ENCODE peak calls at places on chromosomes 7 and 10, in eight cellular contexts. One of them, this sample, is unnamed.

GRCh38 chr7:92422926-92423325 is 24.4 kb upstream of the GATAD1 start:
- DNase-seq in PC-3: no peak
- DNase-seq in testis: no peak
- DNase-seq in ovary: no peak
- DNase-seq in brain microvascular endothelial cell: no peak
- DNase-seq in A549: no peak
- DNase-seq in fibroblast of pulmonary artery: no peak
- DNase-seq in mammary epithelial cell: no peak
- DNase-seq in this sample: no peak

GRCh38 chr7:26865094-26865388 is 651 bp upstream of the SKAP2 start:
- DNase-seq in PC-3: no peak
- DNase-seq in testis: no peak
- DNase-seq in ovary: no peak
- DNase-seq in brain microvascular endothelial cell: no peak
- DNase-seq in A549: no peak
- DNase-seq in fibroblast of pulmonary artery: no peak
- DNase-seq in mammary epithelial cell: no peak
- DNase-seq in this sample: no peak

GRCh38 chr10:49735848-49736563 is 26.1 kb downstream of the OGDHL start:
- DNase-seq in PC-3: no peak
- DNase-seq in testis: no peak
- DNase-seq in ovary: no peak
- DNase-seq in brain microvascular endothelial cell: no peak
- DNase-seq in A549: no peak
- DNase-seq in fibroblast of pulmonary artery: no peak
- DNase-seq in mammary epithelial cell: no peak
- DNase-seq in this sample: no peak

GRCh38 chr10:116769791-116770190 is 27.4 kb upstream of the HSPA12A start:
- DNase-seq in PC-3: no peak
- DNase-seq in testis: no peak
- DNase-seq in ovary: peak; percentile 66
- DNase-seq in brain microvascular endothelial cell: peak; percentile 92
- DNase-seq in A549: no peak
- DNase-seq in fibroblast of pulmonary artery: peak; percentile 84
- DNase-seq in mammary epithelial cell: no peak
- DNase-seq in this sample: no peak

GRCh38 chr7:154835924-154836529 is 166.9 kb downstream of the PAXIP1 start:
- DNase-seq in PC-3: no peak
- DNase-seq in testis: no peak
- DNase-seq in ovary: no peak
- DNase-seq in brain microvascular endothelial cell: no peak
- DNase-seq in A549: no peak
- DNase-seq in fibroblast of pulmonary artery: no peak
- DNase-seq in mammary epithelial cell: no peak
- DNase-seq in this sample: no peak

GRCh38 chr10:69866688-69867461 is 65.2 kb downstream of the COL13A1 start:
- DNase-seq in PC-3: no peak
- DNase-seq in testis: peak; percentile 82
- DNase-seq in ovary: peak; percentile 56
- DNase-seq in brain microvascular endothelial cell: peak; percentile 86
- DNase-seq in A549: no peak
- DNase-seq in fibroblast of pulmonary artery: peak; percentile 87
- DNase-seq in mammary epithelial cell: peak; percentile 78
- DNase-seq in this sample: no peak

GRCh38 chr10:11148131-11148530 is 130.5 kb downstream of the CELF2 start:
- DNase-seq in PC-3: no peak
- DNase-seq in testis: no peak
- DNase-seq in ovary: no peak
- DNase-seq in brain microvascular endothelial cell: no peak
- DNase-seq in A549: no peak
- DNase-seq in fibroblast of pulmonary artery: no peak
- DNase-seq in mammary epithelial cell: no peak
- DNase-seq in this sample: no peak

GRCh38 chr7:105600720-105601550 is 19.6 kb upstream of the EFCAB10 start:
- DNase-seq in PC-3: peak; percentile 29
- DNase-seq in testis: no peak
- DNase-seq in ovary: no peak
- DNase-seq in brain microvascular endothelial cell: no peak
- DNase-seq in A549: no peak
- DNase-seq in fibroblast of pulmonary artery: no peak
- DNase-seq in mammary epithelial cell: peak; percentile 50
- DNase-seq in this sample: no peak

GRCh38 chr10:129679207-129679606 is 212.2 kb downstream of the MGMT start:
- DNase-seq in PC-3: no peak
- DNase-seq in testis: no peak
- DNase-seq in ovary: no peak
- DNase-seq in brain microvascular endothelial cell: no peak
- DNase-seq in A549: no peak
- DNase-seq in fibroblast of pulmonary artery: no peak
- DNase-seq in mammary epithelial cell: no peak
- DNase-seq in this sample: no peak

GRCh38 chr7:74403521-74404387 is 50.0 kb upstream of the GTF2IRD1 start:
- DNase-seq in PC-3: no peak
- DNase-seq in testis: no peak
- DNase-seq in ovary: no peak
- DNase-seq in brain microvascular endothelial cell: no peak
- DNase-seq in A549: no peak
- DNase-seq in fibroblast of pulmonary artery: no peak
- DNase-seq in mammary epithelial cell: no peak
- DNase-seq in this sample: no peak

GRCh38 chr7:20331231-20331880 is 656 bp downstream of the ITGB8 start:
- DNase-seq in PC-3: peak; percentile 42
- DNase-seq in testis: peak; percentile 40
- DNase-seq in ovary: peak; percentile 72
- DNase-seq in brain microvascular endothelial cell: peak; percentile 18
- DNase-seq in A549: peak; percentile 14
- DNase-seq in fibroblast of pulmonary artery: peak; percentile 46
- DNase-seq in mammary epithelial cell: no peak
- DNase-seq in this sample: no peak
- TF ChIP-seq CTCF in PC-3: no peak
- TF ChIP-seq CTCF in testis: no peak
- TF ChIP-seq CTCF in ovary: no peak
- TF ChIP-seq CTCF in brain microvascular endothelial cell: no peak
- TF ChIP-seq CTCF in A549: no peak
- TF ChIP-seq CTCF in fibroblast of pulmonary artery: no peak
- TF ChIP-seq CTCF in mammary epithelial cell: no peak
- TF ChIP-seq CTCF in this sample: no peak

DNA sequence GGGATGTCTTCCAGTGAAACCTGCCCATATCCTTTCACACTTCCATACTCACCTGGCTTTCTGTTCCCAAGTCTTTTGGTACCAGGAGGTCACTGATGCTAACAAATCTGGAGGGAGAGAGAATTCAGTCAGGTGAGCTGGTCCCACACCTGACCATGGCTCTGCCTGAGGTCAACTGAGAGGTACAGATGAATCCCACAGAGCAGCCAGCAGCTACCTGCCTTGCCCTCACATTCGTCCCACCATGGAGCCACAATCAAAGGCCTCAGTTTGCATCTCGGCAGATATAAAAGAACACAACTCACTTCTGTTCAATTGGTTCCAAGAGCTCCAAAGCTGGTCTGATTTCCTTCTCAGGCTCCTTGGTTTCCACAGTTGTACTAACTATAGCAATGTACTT is 47.0 kb downstream of the GDI2 start:
- DNase-seq in PC-3: no peak
- DNase-seq in testis: no peak
- DNase-seq in ovary: no peak
- DNase-seq in brain microvascular endothelial cell: no peak
- DNase-seq in A549: no peak
- DNase-seq in fibroblast of pulmonary artery: no peak
- DNase-seq in mammary epithelial cell: no peak
- DNase-seq in this sample: no peak
- H3K4me3 ChIP-seq in PC-3: no peak overlapping the region
- H3K4me3 ChIP-seq in testis: no peak overlapping the region
- H3K4me3 ChIP-seq in ovary: no peak overlapping the region
- H3K4me3 ChIP-seq in brain microvascular endothelial cell: no peak overlapping the region
- H3K4me3 ChIP-seq in A549: no peak overlapping the region
- H3K4me3 ChIP-seq in fibroblast of pulmonary artery: no peak overlapping the region
- H3K4me3 ChIP-seq in mammary epithelial cell: no peak overlapping the region
- H3K4me3 ChIP-seq in this sample: no peak overlapping the region

DNA sequence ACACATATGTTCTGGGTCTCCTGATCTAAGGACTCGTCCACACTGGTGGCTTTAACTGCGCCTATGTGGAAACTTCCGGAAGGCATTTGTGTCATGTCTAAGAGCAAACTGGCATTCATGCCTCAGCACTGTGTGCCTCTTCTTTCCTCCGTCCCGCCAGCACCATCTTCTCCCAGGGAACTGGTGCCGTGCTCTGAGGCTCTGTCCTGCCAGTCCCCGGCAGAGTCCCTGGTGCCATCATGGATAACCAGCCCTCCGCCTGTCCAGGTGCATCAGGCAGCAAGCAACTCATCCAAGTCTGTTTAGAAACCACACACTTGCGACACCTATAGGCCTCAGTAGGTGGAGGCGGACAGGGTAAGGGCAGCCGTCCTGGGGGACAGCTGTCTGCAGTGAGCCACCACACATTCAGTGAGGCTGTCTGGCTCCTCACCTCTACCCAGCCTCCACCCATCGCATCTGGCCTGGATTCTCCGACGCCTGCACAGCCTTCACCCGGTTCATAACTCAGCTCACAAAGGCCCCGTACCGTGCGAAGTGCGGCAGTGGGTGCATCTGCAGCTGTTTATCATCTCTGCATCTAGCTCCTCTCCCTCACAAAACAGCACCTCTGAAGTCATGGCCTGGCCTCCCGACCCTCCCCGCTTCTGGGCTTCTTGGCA is 162.7 kb downstream of the DIP2C start:
- DNase-seq in PC-3: no peak
- DNase-seq in testis: no peak
- DNase-seq in ovary: no peak
- DNase-seq in brain microvascular endothelial cell: no peak
- DNase-seq in A549: no peak
- DNase-seq in fibroblast of pulmonary artery: no peak
- DNase-seq in mammary epithelial cell: no peak
- DNase-seq in this sample: no peak
- TF ChIP-seq CTCF in PC-3: no peak
- TF ChIP-seq CTCF in testis: no peak
- TF ChIP-seq CTCF in ovary: no peak
- TF ChIP-seq CTCF in brain microvascular endothelial cell: no peak
- TF ChIP-seq CTCF in A549: no peak
- TF ChIP-seq CTCF in fibroblast of pulmonary artery: no peak
- TF ChIP-seq CTCF in mammary epithelial cell: no peak
- TF ChIP-seq CTCF in this sample: no peak

GRCh38 chr10:97915346-97915745 is 65.7 kb downstream of the GOLGA7B start:
- DNase-seq in PC-3: no peak
- DNase-seq in testis: no peak
- DNase-seq in ovary: no peak
- DNase-seq in brain microvascular endothelial cell: no peak
- DNase-seq in A549: no peak
- DNase-seq in fibroblast of pulmonary artery: no peak
- DNase-seq in mammary epithelial cell: no peak
- DNase-seq in this sample: no peak

GRCh38 chr10:97915761-97916160 is 66.1 kb downstream of the GOLGA7B start:
- DNase-seq in PC-3: no peak
- DNase-seq in testis: peak; percentile 75
- DNase-seq in ovary: no peak
- DNase-seq in brain microvascular endothelial cell: no peak
- DNase-seq in A549: no peak
- DNase-seq in fibroblast of pulmonary artery: no peak
- DNase-seq in mammary epithelial cell: no peak
- DNase-seq in this sample: no peak

GRCh38 chr10:97913554-97913953 is 63.9 kb downstream of the GOLGA7B start:
- DNase-seq in PC-3: no peak
- DNase-seq in testis: no peak
- DNase-seq in ovary: no peak
- DNase-seq in brain microvascular endothelial cell: no peak
- DNase-seq in A549: no peak
- DNase-seq in fibroblast of pulmonary artery: no peak
- DNase-seq in mammary epithelial cell: no peak
- DNase-seq in this sample: no peak

GRCh38 chr10:97914171-97914836 is 64.7 kb downstream of the GOLGA7B start:
- DNase-seq in PC-3: no peak
- DNase-seq in testis: no peak
- DNase-seq in ovary: no peak
- DNase-seq in brain microvascular endothelial cell: no peak
- DNase-seq in A549: no peak
- DNase-seq in fibroblast of pulmonary artery: no peak
- DNase-seq in mammary epithelial cell: no peak
- DNase-seq in this sample: no peak

DNA sequence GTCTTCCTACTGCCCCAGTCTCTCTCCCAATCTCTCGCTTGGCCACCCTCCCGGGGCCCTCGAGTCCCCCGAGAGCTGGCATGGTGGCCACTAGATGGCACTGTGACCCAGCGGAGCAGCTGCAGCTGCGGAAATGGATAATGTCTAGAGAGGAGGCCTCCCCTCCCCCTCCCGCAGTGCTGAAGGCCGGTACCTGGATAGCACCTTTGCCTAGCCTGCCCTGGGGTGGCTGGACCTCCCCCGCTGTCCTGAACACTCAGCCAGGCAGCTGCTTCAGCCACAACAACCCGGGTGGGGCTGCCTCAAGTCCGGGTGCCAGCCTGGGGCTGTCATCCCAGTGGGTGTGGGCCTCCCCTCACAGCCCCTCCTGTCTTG is 65.2 kb downstream of the GOLGA7B start:
- DNase-seq in PC-3: peak; percentile 70
- DNase-seq in testis: peak; percentile 82
- DNase-seq in ovary: peak; percentile 60
- DNase-seq in brain microvascular endothelial cell: peak; percentile 37
- DNase-seq in A549: peak; percentile 66
- DNase-seq in fibroblast of pulmonary artery: peak; percentile 58
- DNase-seq in mammary epithelial cell: peak; percentile 48
- DNase-seq in this sample: no peak
- H3K4me3 ChIP-seq in PC-3: peak overlapping the region; percentile 15
- H3K4me3 ChIP-seq in testis: no peak overlapping the region
- H3K4me3 ChIP-seq in ovary: no peak overlapping the region
- H3K4me3 ChIP-seq in brain microvascular endothelial cell: no peak overlapping the region
- H3K4me3 ChIP-seq in A549: no peak overlapping the region
- H3K4me3 ChIP-seq in fibroblast of pulmonary artery: no peak overlapping the region
- H3K4me3 ChIP-seq in mammary epithelial cell: no peak overlapping the region
- H3K4me3 ChIP-seq in this sample: no peak overlapping the region

DNA sequence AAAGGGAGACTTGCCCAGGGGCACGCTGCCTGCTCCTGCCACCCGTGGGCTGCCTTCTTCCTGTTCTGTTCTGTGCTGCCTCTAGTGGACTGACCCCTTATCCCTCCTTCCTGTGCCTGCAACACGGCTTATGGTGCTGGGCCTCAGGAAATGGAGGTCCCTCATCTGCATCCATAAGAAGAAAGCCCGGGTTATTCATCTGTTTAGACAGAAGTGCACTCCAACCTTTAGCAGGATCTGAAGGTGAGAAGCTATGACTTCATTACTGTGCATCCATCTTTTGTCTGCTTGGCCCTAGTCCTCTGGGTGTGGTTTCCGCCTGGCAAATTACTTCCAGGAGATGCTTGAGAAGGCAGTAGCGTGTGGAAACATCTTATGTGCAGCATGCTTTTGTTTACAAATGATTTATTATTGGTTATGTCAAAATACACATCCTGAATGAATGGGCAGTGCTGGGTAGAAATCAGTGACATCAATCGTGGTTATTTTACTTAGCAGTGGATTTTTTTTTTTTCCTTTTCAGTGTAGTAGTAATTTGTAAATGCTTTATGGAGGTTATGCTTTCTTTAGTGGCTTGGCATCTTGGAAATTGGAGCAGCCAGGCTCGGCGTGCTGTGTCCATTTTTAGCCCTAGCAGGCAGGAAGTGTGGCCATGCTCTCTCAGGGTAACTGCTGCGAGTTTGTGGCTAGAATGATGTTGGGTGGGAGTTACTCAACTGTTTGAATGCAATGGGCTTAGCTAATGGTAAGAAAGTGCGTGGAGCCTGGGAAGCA is 12.7 kb downstream of the PTPRE start:
- DNase-seq in PC-3: peak; percentile 38
- DNase-seq in testis: no peak
- DNase-seq in ovary: no peak
- DNase-seq in brain microvascular endothelial cell: peak; percentile 75
- DNase-seq in A549: peak; percentile 16
- DNase-seq in fibroblast of pulmonary artery: peak; percentile 50
- DNase-seq in mammary epithelial cell: no peak
- DNase-seq in this sample: no peak
- TF ChIP-seq CTCF in PC-3: peak; percentile 38
- TF ChIP-seq CTCF in testis: no peak
- TF ChIP-seq CTCF in ovary: no peak
- TF ChIP-seq CTCF in brain microvascular endothelial cell: peak; percentile 73
- TF ChIP-seq CTCF in A549: no peak
- TF ChIP-seq CTCF in fibroblast of pulmonary artery: peak; percentile 32
- TF ChIP-seq CTCF in mammary epithelial cell: peak; percentile 14
- TF ChIP-seq CTCF in this sample: peak; percentile 46